ENCODE peak calls at places on chromosome 11, in four cellular contexts. W is lower lobe of right lung, K is MM.1S, E is dermis microvascular lymphatic vessel endothelial cell. M is an unnamed sample.

GRCh38 chr11:67542169-67542568 is 18.9 kb upstream of the CABP2 start:
- DNase-seq in W (no peak), K (no peak), E (no peak), M (no peak)

GRCh38 chr11:924406-925157 is 1.1 kb upstream of the AP2A2 start:
- DNase-seq in W (peak), K (no peak), E (peak), M (no peak)

GRCh38 chr11:57203359-57203758 is 21.6 kb downstream of the LRRC55 start:
- DNase-seq in W (no peak), K (no peak), E (no peak), M (no peak)

GRCh38 chr11:74847895-74848294 is 99.2 kb downstream of the RNF169 start:
- DNase-seq in W (no peak), K (no peak), E (no peak), M (no peak)

GRCh38 chr11:45470151-45471001 is 184.2 kb upstream of the SYT13 start:
- DNase-seq in W (no peak), K (no peak), E (no peak), M (no peak)

GRCh38 chr11:107040447-107041444 is 22.5 kb upstream of the GUCY1A2 start:
- DNase-seq in W (no peak), K (peak), E (no peak), M (no peak)

GRCh38 chr11:44301856-44302231 is 8.1 kb downstream of the ALX4 start:
- DNase-seq in W (no peak), K (no peak), E (no peak), M (no peak)

GRCh38 chr11:66676279-66676919 is 1.3 kb downstream of the RBM4B start:
- DNase-seq in W (no peak), K (no peak), E (no peak), M (no peak)

GRCh38 chr11:45993438-45994064 is 71.1 kb downstream of the LARGE2 start:
- DNase-seq in W (no peak), K (no peak), E (no peak), M (no peak)

GRCh38 chr11:104531075-104531474 is 367.1 kb upstream of the PDGFD start:
- DNase-seq in W (no peak), K (no peak), E (peak), M (peak)

GRCh38 chr11:5136246-5136645 is 1.9 kb downstream of the OR52A5 start:
- DNase-seq in W (no peak), K (no peak), E (no peak), M (no peak)